ENCODE peak calls at places on chromosome 17, in six cellular contexts. C is CD8-positive, alpha-beta T cell; Y is cardiac muscle cell; S is neuronal stem cell; B is right cardiac atrium; N is body of pancreas. X is an unnamed sample.

GRCh38 chr17:28949185-28950016 is 1.9 kb downstream of the PHF12 start:
- DNase-seq in C (peak), Y (peak), S (peak), B (peak), N (peak), X (peak)

GRCh38 chr17:7914771-7915610 is 1.1 kb downstream of the RNF227 start:
- DNase-seq in C (no peak), Y (peak), S (no peak), B (no peak), N (peak), X (peak)

GRCh38 chr17:68011199-68011665 is 15.0 kb upstream of the C17orf58 start:
- DNase-seq in C (peak), Y (peak), S (peak), B (peak), N (peak), X (peak)

GRCh38 chr17:80833952-80834895 is 157.4 kb upstream of the CHMP6 start:
- DNase-seq in C (no peak), Y (no peak), S (no peak), B (peak), N (peak), X (peak)

GRCh38 chr17:39306509-39307212 is 80.9 kb upstream of the STAC2 start:
- DNase-seq in C (no peak), Y (no peak), S (no peak), B (no peak), N (no peak), X (no peak)

GRCh38 chr17:81579821-81580321 is 27.7 kb upstream of the FAAP100 start:
- DNase-seq in C (no peak), Y (no peak), S (no peak), B (peak), N (no peak), X (no peak)

GRCh38 chr17:21124096-21124495 is 2.7 kb upstream of the DHRS7B start:
- DNase-seq in C (no peak), Y (no peak), S (no peak), B (no peak), N (no peak), X (no peak)

GRCh38 chr17:62648247-62648953 is 20.9 kb downstream of the MRC2 start:
- DNase-seq in C (no peak), Y (no peak), S (no peak), B (peak), N (no peak), X (no peak)

GRCh38 chr17:82449136-82449882 is 1.2 kb downstream of the CYBC1 start:
- DNase-seq in C (peak), Y (no peak), S (no peak), B (peak), N (peak), X (peak)

GRCh38 chr17:43790311-43790940 is 10.2 kb downstream of the CFAP97D1 start:
- DNase-seq in C (no peak), Y (no peak), S (no peak), B (no peak), N (no peak), X (no peak)

GRCh38 chr17:3609689-3610088 is 478 bp upstream of the TRPV1 start:
- DNase-seq in C (no peak), Y (no peak), S (no peak), B (no peak), N (no peak), X (no peak)

GRCh38 chr17:10735821-10736220 is 6.0 kb upstream of the TMEM220 start:
- DNase-seq in C (no peak), Y (no peak), S (no peak), B (no peak), N (no peak), X (no peak)

GRCh38 chr17:73703216-73703615 is 59.0 kb upstream of the SDK2 start:
- DNase-seq in C (no peak), Y (no peak), S (no peak), B (no peak), N (no peak), X (no peak)

GRCh38 chr17:15966879-15967248 is 21.9 kb downstream of the ADORA2B start:
- DNase-seq in C (no peak), Y (peak), S (no peak), B (no peak), N (no peak), X (no peak)
- H3K4me3 ChIP-seq in C (no peak), Y (no peak), S (peak), B (no peak), N (no peak), X (no peak)

GRCh38 chr17:1002771-1003555 is 6.0 kb downstream of the TIMM22 start:
- DNase-seq in C (no peak), Y (no peak), S (no peak), B (peak), N (no peak), X (no peak)

GRCh38 chr17:1002412-1002753 is 5.5 kb downstream of the TIMM22 start:
- DNase-seq in C (no peak), Y (no peak), S (no peak), B (no peak), N (no peak), X (no peak)

GRCh38 chr17:1003972-1004768 is 7.2 kb downstream of the TIMM22 start:
- DNase-seq in C (no peak), Y (no peak), S (no peak), B (peak), N (no peak), X (peak)

GRCh38 chr17:1004769-1005295 is 7.9 kb downstream of the TIMM22 start:
- DNase-seq in C (no peak), Y (no peak), S (no peak), B (no peak), N (no peak), X (peak)

GRCh38 chr17:1003633-1003971 is 6.7 kb downstream of the TIMM22 start:
- DNase-seq in C (no peak), Y (no peak), S (no peak), B (peak), N (no peak), X (no peak)
- H3K27ac ChIP-seq in C (no peak), Y (peak), S (no peak), B (no peak), N (peak), X (peak)

GRCh38 chr17:18254888-18255649 is 3.5 kb downstream of the FLII start:
- DNase-seq in C (no peak), Y (no peak), S (no peak), B (peak), N (no peak), X (no peak)
- H3K4me3 ChIP-seq in C (no peak), Y (no peak), S (no peak), B (no peak), N (no peak), X (no peak)

GRCh38 chr17:45265823-45266222 is 3.9 kb upstream of the SPATA32 start:
- DNase-seq in C (no peak), Y (no peak), S (no peak), B (no peak), N (no peak), X (no peak)

GRCh38 chr17:45262516-45263476 is 902 bp upstream of the SPATA32 start:
- DNase-seq in C (no peak), Y (no peak), S (no peak), B (peak), N (no peak), X (no peak)

GRCh38 chr17:45264988-45265387 is 3.1 kb upstream of the SPATA32 start:
- DNase-seq in C (no peak), Y (no peak), S (no peak), B (no peak), N (no peak), X (no peak)

GRCh38 chr17:45263477-45263860 is 1.6 kb upstream of the SPATA32 start:
- DNase-seq in C (no peak), Y (peak), S (no peak), B (peak), N (no peak), X (no peak)

GRCh38 chr17:45264430-45264829 is 2.5 kb upstream of the SPATA32 start:
- DNase-seq in C (no peak), Y (no peak), S (no peak), B (peak), N (no peak), X (no peak)
- H3K27ac ChIP-seq in C (no peak), Y (no peak), S (no peak), B (no peak), N (no peak), X (no peak)

GRCh38 chr17:45106582-45106981 is 25.7 kb downstream of the PLCD3 start:
- DNase-seq in C (no peak), Y (no peak), S (no peak), B (peak), N (no peak), X (no peak)

GRCh38 chr17:45106101-45106500 is 26.2 kb downstream of the PLCD3 start:
- DNase-seq in C (no peak), Y (no peak), S (no peak), B (peak), N (no peak), X (no peak)

GRCh38 chr17:45108595-45109521 is 23.5 kb downstream of the PLCD3 start:
- DNase-seq in C (no peak), Y (no peak), S (no peak), B (peak), N (no peak), X (no peak)

GRCh38 chr17:45108051-45108450 is 24.3 kb downstream of the PLCD3 start:
- DNase-seq in C (no peak), Y (no peak), S (no peak), B (no peak), N (no peak), X (no peak)

DNA sequence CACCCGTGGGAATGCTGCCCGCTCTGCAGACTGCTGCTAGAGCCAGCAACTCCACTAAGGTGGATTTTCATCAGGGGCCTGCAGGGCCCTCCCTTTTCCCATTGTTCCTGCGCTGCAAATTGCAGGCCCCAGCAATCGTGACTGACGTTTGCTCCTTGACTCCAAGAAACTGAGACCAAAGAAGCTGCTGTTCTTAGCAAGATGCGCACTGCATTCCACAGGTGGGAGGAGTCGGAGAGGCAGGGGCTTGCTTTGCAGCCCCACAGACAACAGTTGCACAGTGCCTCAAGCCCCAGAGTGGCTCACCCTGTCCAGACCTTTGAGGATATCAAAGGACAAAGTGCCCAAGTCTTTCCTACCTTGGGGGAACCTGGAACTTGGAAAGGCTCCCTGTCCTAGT is 25.0 kb downstream of the PLCD3 start:
- DNase-seq in C (no peak), Y (no peak), S (no peak), B (peak), N (no peak), X (no peak)
- H3K4me3 ChIP-seq in C (no peak), Y (no peak), S (no peak), B (no peak), N (no peak), X (no peak)

DNA sequence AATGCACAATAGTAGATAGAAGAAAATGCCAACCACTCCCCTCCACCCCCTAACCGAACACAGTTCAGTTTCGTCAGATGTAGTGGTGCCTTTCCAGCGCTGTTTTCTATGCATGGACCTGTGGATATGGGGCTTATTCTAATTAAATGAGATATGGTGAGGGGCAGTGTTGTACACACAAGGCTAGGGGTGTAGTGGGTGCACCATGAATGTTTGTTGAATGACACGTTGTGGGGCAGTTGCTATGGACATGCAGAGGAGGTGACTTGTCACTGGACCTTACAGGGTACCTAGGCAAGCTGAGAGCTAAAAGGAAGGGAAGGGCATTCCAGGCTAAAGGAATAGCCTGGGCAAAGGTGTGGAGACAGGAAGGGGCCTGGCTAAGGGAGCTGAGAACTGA is 3.4 kb downstream of the PDK2 start:
- DNase-seq in C (no peak), Y (no peak), S (no peak), B (no peak), N (no peak), X (no peak)
- H3K27ac ChIP-seq in C (no peak), Y (no peak), S (no peak), B (peak), N (peak), X (no peak)

DNA sequence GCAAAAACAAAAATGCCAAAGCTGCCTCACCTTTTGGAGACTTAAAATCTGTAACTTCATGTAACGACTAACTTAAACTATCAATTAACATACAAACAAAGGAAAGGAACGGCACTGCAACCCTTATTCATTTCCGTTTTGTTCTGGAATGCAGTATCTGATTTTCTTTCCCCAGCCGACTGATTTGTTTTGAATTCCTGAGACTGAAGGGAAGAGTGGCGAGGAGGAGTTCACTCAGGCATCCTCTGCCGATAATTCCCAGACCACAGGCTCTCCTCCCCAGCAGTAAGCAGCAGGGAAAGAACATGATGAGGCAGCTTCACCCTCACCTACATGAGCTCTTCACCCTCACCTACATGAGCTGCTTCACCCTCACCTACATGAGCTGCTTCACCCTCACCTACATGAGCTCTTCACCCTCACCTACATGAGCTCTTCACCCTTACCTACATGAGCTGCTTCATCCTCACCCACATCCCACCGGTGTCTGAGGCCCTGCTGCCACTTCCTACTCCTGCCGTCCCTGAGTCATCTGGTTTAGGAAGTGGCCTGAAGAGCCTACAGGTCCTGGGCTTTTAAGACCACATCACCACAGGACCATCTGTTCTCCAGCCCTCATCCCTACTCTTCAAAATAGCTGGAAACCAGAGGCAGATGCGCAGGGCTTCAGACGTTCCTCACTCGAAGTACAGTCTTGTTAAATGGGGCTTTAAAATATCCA is 168.0 kb upstream of the RPH3AL start:
- DNase-seq in C (no peak), Y (no peak), S (no peak), B (no peak), N (no peak), X (no peak)
- H3K4me3 ChIP-seq in C (no peak), Y (no peak), S (peak), B (no peak), N (no peak), X (no peak)

GRCh38 chr17:35345445-35345925 is 27.9 kb downstream of the SLFN11 start:
- DNase-seq in C (no peak), Y (no peak), S (peak), B (peak), N (no peak), X (no peak)
- H3K27ac ChIP-seq in C (no peak), Y (no peak), S (no peak), B (peak), N (peak), X (peak)

GRCh38 chr17:77428901-77429734 is 288.3 kb downstream of the SEC14L1 start:
- DNase-seq in C (no peak), Y (no peak), S (no peak), B (peak), N (no peak), X (no peak)
- H3K4me3 ChIP-seq in C (no peak), Y (no peak), S (no peak), B (no peak), N (no peak), X (no peak)

GRCh38 chr17:47862621-47863440 is 11.9 kb upstream of the SP6 start:
- DNase-seq in C (no peak), Y (no peak), S (no peak), B (no peak), N (no peak), X (no peak)
- H3K27ac ChIP-seq in C (no peak), Y (no peak), S (no peak), B (no peak), N (no peak), X (no peak)